ENCODE peak calls at places on chromosomes 2 and 18, in eight cellular contexts. V is SK-N-SH; M is activated T-helper 9 cell treated with anti-CD3 and anti-CD28 coated beads, Interleukin-2, amount 50 U/mL, for 16 hours; L is activated CD4-positive, alpha-beta T cell treated with anti-CD3 and anti-CD28 coated beads for 24 hours; B is Calu3; X is chondrocyte; W is SHP77; T is coronary artery. K is an unnamed sample.
A peak's percentile ranks its signal among the peaks of the same experiment; 100 is the strongest.

GRCh38 chr2:227472265-227473018 is 486 bp downstream of the AGFG1 start:
- DNase-seq in V (peak; percentile 88), M (peak; percentile 37), L (no peak), B (peak; percentile 70), X (no peak), W (peak; percentile 20), T (no peak), K (no peak)

GRCh38 chr2:65639156-65639876 is 206.9 kb upstream of the SPRED2 start:
- DNase-seq in V (no peak), M (no peak), L (no peak), B (no peak), X (no peak), W (no peak), T (no peak), K (no peak)

GRCh38 chr18:46333371-46334199 is 229.4 kb downstream of the HAUS1 start:
- DNase-seq in V (peak; percentile 96), M (no peak), L (no peak), B (peak; percentile 19), X (no peak), W (no peak), T (no peak), K (peak; percentile 47)

GRCh38 chr2:239928457-239929350 is 96.4 kb downstream of the NDUFA10 start:
- DNase-seq in V (no peak), M (no peak), L (no peak), B (no peak), X (peak; percentile 85), W (peak; percentile 63), T (peak; percentile 69), K (no peak)

GRCh38 chr2:227238242-227239237 is 74.1 kb downstream of the COL4A3 start:
- DNase-seq in V (peak; percentile 45), M (peak; percentile 24), L (peak; percentile 49), B (peak; percentile 81), X (no peak), W (peak; percentile 29), T (no peak), K (peak; percentile 82)

GRCh38 chr2:127175406-127175805 is 44.7 kb downstream of the CYP27C1 start:
- DNase-seq in V (no peak), M (no peak), L (no peak), B (no peak), X (no peak), W (no peak), T (peak; percentile 74), K (no peak)

GRCh38 chr2:99662761-99663341 is 173.0 kb upstream of the REV1 start:
- DNase-seq in V (no peak), M (no peak), L (no peak), B (peak; percentile 14), X (no peak), W (no peak), T (no peak), K (peak; percentile 66)

GRCh38 chr2:110770696-110771425 is 38.5 kb downstream of the ACOXL start:
- DNase-seq in V (peak; percentile 83), M (no peak), L (no peak), B (no peak), X (no peak), W (peak; percentile 32), T (no peak), K (peak; percentile 51)

GRCh38 chr2:18171191-18172139 is 293.0 kb downstream of the KCNS3 start:
- DNase-seq in V (no peak), M (no peak), L (no peak), B (no peak), X (no peak), W (no peak), T (no peak), K (no peak)

GRCh38 chr2:170118641-170119040 is 59.3 kb upstream of the MYO3B start:
- DNase-seq in V (no peak), M (no peak), L (no peak), B (no peak), X (no peak), W (no peak), T (no peak), K (no peak)

GRCh38 chr2:174788291-174788929 is 24.1 kb upstream of the CHRNA1 start:
- DNase-seq in V (peak; percentile 47), M (no peak), L (no peak), B (no peak), X (no peak), W (peak; percentile 1), T (no peak), K (peak; percentile 87)

GRCh38 chr18:48084041-48084757 is 153.7 kb upstream of the SMAD2 start:
- DNase-seq in V (no peak), M (no peak), L (no peak), B (no peak), X (no peak), W (no peak), T (no peak), K (no peak)

K was measured in SJCRH30.